ENCODE peak calls at places on chromosomes 5 and 9, in seven cellular contexts. One of them, this sample, is unnamed. For H3K36me3, the result is how much of the 10 kb centered on the place peaks cover.

GRCh38 chr5:93092349-93093105 is 488.5 kb downstream of the NR2F1-AS1 start:
- DNase-seq in GM23248: peak
- DNase-seq in astrocyte: peak
- DNase-seq in fibroblast of lung: peak
- DNase-seq in PC-3: peak
- DNase-seq in upper lobe of right lung: no peak
- DNase-seq in IMR-90: peak
- DNase-seq in this sample: no peak

GRCh38 chr5:171579849-171580505 is 160.5 kb downstream of the FGF18 start:
- DNase-seq in fibroblast of lung: peak
- DNase-seq in IMR-90: no peak
- DNase-seq in upper lobe of right lung: no peak
- DNase-seq in astrocyte: no peak
- DNase-seq in GM23248: peak
- DNase-seq in PC-3: no peak
- DNase-seq in this sample: no peak

GRCh38 chr9:2271426-2271825 is 256.3 kb downstream of the SMARCA2 start:
- DNase-seq in GM23248: peak
- DNase-seq in upper lobe of right lung: no peak
- DNase-seq in IMR-90: no peak
- DNase-seq in fibroblast of lung: peak
- DNase-seq in astrocyte: no peak
- DNase-seq in PC-3: peak
- DNase-seq in this sample: peak

GRCh38 chr9:107163370-107163769 is 119.7 kb upstream of the RAD23B start:
- DNase-seq in upper lobe of right lung: no peak
- DNase-seq in astrocyte: no peak
- DNase-seq in fibroblast of lung: no peak
- DNase-seq in GM23248: no peak
- DNase-seq in PC-3: no peak
- DNase-seq in IMR-90: no peak
- DNase-seq in this sample: no peak

GRCh38 chr9:38039090-38039906 is 29.7 kb downstream of the SHB start:
- DNase-seq in IMR-90: peak
- DNase-seq in astrocyte: no peak
- DNase-seq in GM23248: peak
- DNase-seq in upper lobe of right lung: no peak
- DNase-seq in fibroblast of lung: peak
- DNase-seq in PC-3: peak
- DNase-seq in this sample: no peak

GRCh38 chr9:17783227-17783626 is 204.4 kb downstream of the SH3GL2 start:
- DNase-seq in astrocyte: no peak
- DNase-seq in upper lobe of right lung: no peak
- DNase-seq in PC-3: no peak
- DNase-seq in GM23248: peak
- DNase-seq in IMR-90: no peak
- DNase-seq in fibroblast of lung: no peak
- DNase-seq in this sample: no peak

GRCh38 chr5:74367241-74367733 is 273.2 kb downstream of the ENC1 start:
- DNase-seq in IMR-90: no peak
- DNase-seq in astrocyte: no peak
- DNase-seq in upper lobe of right lung: no peak
- DNase-seq in fibroblast of lung: no peak
- DNase-seq in PC-3: no peak
- DNase-seq in GM23248: no peak
- DNase-seq in this sample: no peak

GRCh38 chr5:177610131-177610769 is 10.3 kb downstream of the B4GALT7 start:
- DNase-seq in fibroblast of lung: no peak
- DNase-seq in IMR-90: no peak
- DNase-seq in upper lobe of right lung: no peak
- DNase-seq in PC-3: no peak
- DNase-seq in astrocyte: no peak
- DNase-seq in GM23248: no peak
- DNase-seq in this sample: no peak

GRCh38 chr5:55994502-55994997 is at the start of gene IL6ST:
- DNase-seq in fibroblast of lung: peak
- DNase-seq in upper lobe of right lung: no peak
- DNase-seq in PC-3: peak
- DNase-seq in astrocyte: peak
- DNase-seq in IMR-90: peak
- DNase-seq in GM23248: peak
- DNase-seq in this sample: no peak

GRCh38 chr5:136033244-136033643 is 4.5 kb downstream of the TGFBI start:
- DNase-seq in fibroblast of lung: no peak
- DNase-seq in PC-3: no peak
- DNase-seq in upper lobe of right lung: no peak
- DNase-seq in GM23248: no peak
- DNase-seq in IMR-90: no peak
- DNase-seq in astrocyte: no peak
- DNase-seq in this sample: no peak

GRCh38 chr5:116575635-116576042 is 1.0 kb upstream of the SEMA6A start:
- DNase-seq in IMR-90: no peak
- DNase-seq in astrocyte: no peak
- DNase-seq in fibroblast of lung: no peak
- DNase-seq in PC-3: no peak
- DNase-seq in upper lobe of right lung: peak
- DNase-seq in GM23248: peak
- DNase-seq in this sample: peak

GRCh38 chr9:127972316-127972871 is 8.4 kb downstream of the EEIG1 start:
- DNase-seq in fibroblast of lung: no peak
- DNase-seq in upper lobe of right lung: no peak
- DNase-seq in IMR-90: no peak
- DNase-seq in PC-3: no peak
- DNase-seq in GM23248: no peak
- DNase-seq in astrocyte: no peak
- DNase-seq in this sample: no peak

GRCh38 chr9:115015018-115015635 is 84.7 kb upstream of the TNFSF8 start:
- DNase-seq in upper lobe of right lung: no peak
- DNase-seq in astrocyte: no peak
- DNase-seq in GM23248: peak
- DNase-seq in IMR-90: peak
- DNase-seq in PC-3: peak
- DNase-seq in fibroblast of lung: peak
- DNase-seq in this sample: no peak

GRCh38 chr5:140570058-140570457 is 5.4 kb downstream of the SLC35A4 start:
- DNase-seq in PC-3: no peak
- DNase-seq in IMR-90: no peak
- DNase-seq in astrocyte: no peak
- DNase-seq in upper lobe of right lung: peak
- DNase-seq in GM23248: no peak
- DNase-seq in fibroblast of lung: no peak
- DNase-seq in this sample: no peak

GRCh38 chr5:171310816-171311697 is 2.0 kb downstream of the TLX3 start:
- DNase-seq in fibroblast of lung: peak
- DNase-seq in upper lobe of right lung: peak
- DNase-seq in GM23248: peak
- DNase-seq in astrocyte: no peak
- DNase-seq in IMR-90: peak
- DNase-seq in PC-3: peak
- DNase-seq in this sample: no peak

GRCh38 chr5:80072103-80073073 is 37.2 kb downstream of the THBS4 start:
- DNase-seq in PC-3: peak
- DNase-seq in fibroblast of lung: peak
- DNase-seq in GM23248: peak
- DNase-seq in astrocyte: peak
- DNase-seq in upper lobe of right lung: no peak
- DNase-seq in IMR-90: peak
- DNase-seq in this sample: no peak

GRCh38 chr5:59416441-59416840 is 477.1 kb downstream of the PDE4D start:
- DNase-seq in fibroblast of lung: peak
- DNase-seq in GM23248: peak
- DNase-seq in IMR-90: peak
- DNase-seq in astrocyte: peak
- DNase-seq in upper lobe of right lung: no peak
- DNase-seq in PC-3: peak
- DNase-seq in this sample: no peak

GRCh38 chr5:79261907-79262306 is 26.0 kb downstream of the JMY start:
- DNase-seq in PC-3: no peak
- DNase-seq in upper lobe of right lung: no peak
- DNase-seq in GM23248: no peak
- DNase-seq in fibroblast of lung: no peak
- DNase-seq in IMR-90: no peak
- DNase-seq in astrocyte: no peak
- DNase-seq in this sample: no peak

GRCh38 chr9:86705474-86705873 is 241.8 kb downstream of the GAS1 start:
- DNase-seq in upper lobe of right lung: no peak
- DNase-seq in PC-3: no peak
- DNase-seq in IMR-90: peak
- DNase-seq in astrocyte: no peak
- DNase-seq in GM23248: peak
- DNase-seq in fibroblast of lung: no peak
- DNase-seq in this sample: no peak

GRCh38 chr5:31698667-31699066 is 59.7 kb downstream of the PDZD2 start:
- DNase-seq in PC-3: no peak
- DNase-seq in fibroblast of lung: no peak
- DNase-seq in IMR-90: no peak
- DNase-seq in GM23248: no peak
- DNase-seq in astrocyte: no peak
- DNase-seq in upper lobe of right lung: no peak
- DNase-seq in this sample: no peak

GRCh38 chr9:120500733-120501132 is 79.2 kb downstream of the CDK5RAP2 start:
- DNase-seq in astrocyte: no peak
- DNase-seq in IMR-90: no peak
- DNase-seq in PC-3: no peak
- DNase-seq in GM23248: no peak
- DNase-seq in upper lobe of right lung: no peak
- DNase-seq in fibroblast of lung: no peak
- DNase-seq in this sample: no peak

GRCh38 chr5:176446884-176447537 is 1.2 kb upstream of the FAF2 start:
- DNase-seq in upper lobe of right lung: no peak
- DNase-seq in PC-3: no peak
- DNase-seq in IMR-90: no peak
- DNase-seq in GM23248: peak
- DNase-seq in fibroblast of lung: no peak
- DNase-seq in astrocyte: no peak
- DNase-seq in this sample: peak

GRCh38 chr5:103224894-103225246 is 33.7 kb upstream of the MACIR start:
- DNase-seq in astrocyte: no peak
- DNase-seq in GM23248: no peak
- DNase-seq in IMR-90: no peak
- DNase-seq in PC-3: peak
- DNase-seq in fibroblast of lung: no peak
- DNase-seq in upper lobe of right lung: no peak
- DNase-seq in this sample: no peak

GRCh38 chr5:44388504-44389409 is 463 bp downstream of the FGF10 start:
- DNase-seq in astrocyte: no peak
- DNase-seq in GM23248: peak
- DNase-seq in upper lobe of right lung: peak
- DNase-seq in PC-3: no peak
- DNase-seq in IMR-90: peak
- DNase-seq in fibroblast of lung: peak
- DNase-seq in this sample: peak

GRCh38 chr5:172777381-172778222 is 6.6 kb upstream of the DUSP1 start:
- DNase-seq in astrocyte: peak
- DNase-seq in fibroblast of lung: peak
- DNase-seq in GM23248: peak
- DNase-seq in PC-3: peak
- DNase-seq in IMR-90: peak
- DNase-seq in upper lobe of right lung: peak
- DNase-seq in this sample: peak

GRCh38 chr5:82291429-82291828 is 13.3 kb upstream of the RPS23 start:
- DNase-seq in upper lobe of right lung: no peak
- DNase-seq in PC-3: no peak
- DNase-seq in astrocyte: no peak
- DNase-seq in fibroblast of lung: no peak
- DNase-seq in GM23248: no peak
- DNase-seq in IMR-90: no peak
- DNase-seq in this sample: no peak
- H3K36me3 ChIP-seq in upper lobe of right lung: under half
- H3K36me3 ChIP-seq in PC-3: under half
- H3K36me3 ChIP-seq in astrocyte: under half
- H3K36me3 ChIP-seq in fibroblast of lung: under half
- H3K36me3 ChIP-seq in GM23248: under half
- H3K36me3 ChIP-seq in IMR-90: under half
- H3K36me3 ChIP-seq in this sample: under half

DNA sequence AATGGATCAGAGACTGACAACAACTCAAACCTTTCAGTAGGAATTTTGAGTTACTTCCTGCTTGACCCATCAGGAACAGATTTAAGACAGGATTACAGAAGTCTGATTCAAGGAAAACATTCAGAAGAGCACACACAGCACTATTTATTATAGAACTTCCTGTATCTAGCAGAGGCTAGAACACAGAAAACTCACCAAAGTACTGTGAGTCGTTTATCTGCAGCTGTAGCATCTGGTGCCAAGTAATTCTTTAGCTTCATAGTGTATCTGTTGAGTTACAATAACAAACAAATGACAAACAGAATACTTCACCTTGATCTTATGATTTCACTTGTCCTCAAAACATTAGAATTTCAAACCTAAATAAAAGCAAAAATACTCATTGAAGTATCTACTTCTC is 13.9 kb downstream of the LEAP2 start:
- DNase-seq in astrocyte: no peak
- DNase-seq in IMR-90: peak
- DNase-seq in upper lobe of right lung: no peak
- DNase-seq in fibroblast of lung: no peak
- DNase-seq in GM23248: no peak
- DNase-seq in PC-3: no peak
- DNase-seq in this sample: no peak
- H3K36me3 ChIP-seq in astrocyte: half or more
- H3K36me3 ChIP-seq in IMR-90: under half
- H3K36me3 ChIP-seq in upper lobe of right lung: half or more
- H3K36me3 ChIP-seq in fibroblast of lung: under half
- H3K36me3 ChIP-seq in GM23248: half or more
- H3K36me3 ChIP-seq in PC-3: under half
- H3K36me3 ChIP-seq in this sample: under half

GRCh38 chr9:33293782-33294181 is 3.5 kb downstream of the NFX1 start:
- DNase-seq in upper lobe of right lung: no peak
- DNase-seq in GM23248: no peak
- DNase-seq in IMR-90: no peak
- DNase-seq in astrocyte: no peak
- DNase-seq in fibroblast of lung: no peak
- DNase-seq in PC-3: no peak
- DNase-seq in this sample: no peak
- H3K36me3 ChIP-seq in upper lobe of right lung: half or more
- H3K36me3 ChIP-seq in GM23248: under half
- H3K36me3 ChIP-seq in IMR-90: under half
- H3K36me3 ChIP-seq in astrocyte: under half
- H3K36me3 ChIP-seq in fibroblast of lung: under half
- H3K36me3 ChIP-seq in PC-3: under half
- H3K36me3 ChIP-seq in this sample: under half

GRCh38 chr5:38940230-38940858 is 94.5 kb downstream of the OSMR start:
- DNase-seq in PC-3: no peak
- DNase-seq in fibroblast of lung: no peak
- DNase-seq in astrocyte: no peak
- DNase-seq in upper lobe of right lung: no peak
- DNase-seq in GM23248: no peak
- DNase-seq in IMR-90: no peak
- DNase-seq in this sample: no peak

GRCh38 chr5:38935437-38935836 is 89.6 kb downstream of the OSMR start:
- DNase-seq in PC-3: no peak
- DNase-seq in IMR-90: no peak
- DNase-seq in GM23248: no peak
- DNase-seq in astrocyte: no peak
- DNase-seq in upper lobe of right lung: no peak
- DNase-seq in fibroblast of lung: no peak
- DNase-seq in this sample: no peak

GRCh38 chr5:38936269-38936668 is 90.5 kb downstream of the OSMR start:
- DNase-seq in PC-3: no peak
- DNase-seq in upper lobe of right lung: no peak
- DNase-seq in astrocyte: no peak
- DNase-seq in IMR-90: no peak
- DNase-seq in GM23248: no peak
- DNase-seq in fibroblast of lung: no peak
- DNase-seq in this sample: no peak

GRCh38 chr5:38941912-38942311 is 96.1 kb downstream of the OSMR start:
- DNase-seq in astrocyte: no peak
- DNase-seq in fibroblast of lung: no peak
- DNase-seq in GM23248: no peak
- DNase-seq in upper lobe of right lung: no peak
- DNase-seq in IMR-90: no peak
- DNase-seq in PC-3: no peak
- DNase-seq in this sample: no peak

GRCh38 chr5:38938424-38938823 is 92.6 kb downstream of the OSMR start:
- DNase-seq in PC-3: no peak
- DNase-seq in IMR-90: peak
- DNase-seq in fibroblast of lung: peak
- DNase-seq in upper lobe of right lung: no peak
- DNase-seq in GM23248: peak
- DNase-seq in astrocyte: peak
- DNase-seq in this sample: no peak
- H3K36me3 ChIP-seq in PC-3: under half
- H3K36me3 ChIP-seq in IMR-90: under half
- H3K36me3 ChIP-seq in fibroblast of lung: under half
- H3K36me3 ChIP-seq in upper lobe of right lung: half or more
- H3K36me3 ChIP-seq in GM23248: under half
- H3K36me3 ChIP-seq in astrocyte: under half
- H3K36me3 ChIP-seq in this sample: under half